ENCODE peak calls at places on chromosomes 3 and 15, in five cellular contexts. One of them, this sample, is unnamed.

GRCh38 chr3:16102905-16103364 is 71.5 kb upstream of the GALNT15 start:
- DNase-seq in activated T-cell treated with anti-CD3 and anti-CD28 coated beads for 1 hour: no peak
- DNase-seq in cardiac muscle cell: no peak
- DNase-seq in right cardiac atrium: no peak
- DNase-seq in LoVo: no peak
- DNase-seq in this sample: no peak

GRCh38 chr3:24492971-24493551 is 1.6 kb downstream of the THRB start:
- DNase-seq in activated T-cell treated with anti-CD3 and anti-CD28 coated beads for 1 hour: no peak
- DNase-seq in cardiac muscle cell: no peak
- DNase-seq in right cardiac atrium: no peak
- DNase-seq in LoVo: no peak
- DNase-seq in this sample: no peak

GRCh38 chr3:117919611-117920010 is 1115.0 kb downstream of the IGSF11 start:
- DNase-seq in activated T-cell treated with anti-CD3 and anti-CD28 coated beads for 1 hour: no peak
- DNase-seq in cardiac muscle cell: peak; percentile 31
- DNase-seq in right cardiac atrium: no peak
- DNase-seq in LoVo: no peak
- DNase-seq in this sample: no peak

GRCh38 chr3:194976049-194976451 is 290.4 kb downstream of the FAM43A start:
- DNase-seq in activated T-cell treated with anti-CD3 and anti-CD28 coated beads for 1 hour: no peak
- DNase-seq in cardiac muscle cell: no peak
- DNase-seq in right cardiac atrium: no peak
- DNase-seq in LoVo: no peak
- DNase-seq in this sample: no peak

GRCh38 chr3:148389916-148390315 is 307.8 kb upstream of the AGTR1 start:
- DNase-seq in activated T-cell treated with anti-CD3 and anti-CD28 coated beads for 1 hour: no peak
- DNase-seq in cardiac muscle cell: no peak
- DNase-seq in right cardiac atrium: no peak
- DNase-seq in LoVo: no peak
- DNase-seq in this sample: no peak

GRCh38 chr15:67142142-67143092 is 77.0 kb downstream of the SMAD3 start:
- DNase-seq in activated T-cell treated with anti-CD3 and anti-CD28 coated beads for 1 hour: no peak
- DNase-seq in cardiac muscle cell: peak; percentile 84
- DNase-seq in right cardiac atrium: peak; percentile 58
- DNase-seq in LoVo: no peak
- DNase-seq in this sample: no peak

GRCh38 chr3:135860761-135861160 is 104.8 kb upstream of the PPP2R3A start:
- DNase-seq in activated T-cell treated with anti-CD3 and anti-CD28 coated beads for 1 hour: no peak
- DNase-seq in cardiac muscle cell: no peak
- DNase-seq in right cardiac atrium: no peak
- DNase-seq in LoVo: no peak
- DNase-seq in this sample: no peak

GRCh38 chr15:33729648-33730047 is 238.6 kb upstream of the CHRM5 start:
- DNase-seq in activated T-cell treated with anti-CD3 and anti-CD28 coated beads for 1 hour: no peak
- DNase-seq in cardiac muscle cell: peak; percentile 25
- DNase-seq in right cardiac atrium: no peak
- DNase-seq in LoVo: no peak
- DNase-seq in this sample: no peak

GRCh38 chr3:195100903-195101591 is 169.9 kb downstream of the XXYLT1 start:
- DNase-seq in activated T-cell treated with anti-CD3 and anti-CD28 coated beads for 1 hour: no peak
- DNase-seq in cardiac muscle cell: no peak
- DNase-seq in right cardiac atrium: peak; percentile 80
- DNase-seq in LoVo: no peak
- DNase-seq in this sample: no peak

This sample was measured in effector CD4-positive, alpha-beta T cell.